ENCODE peak calls at places on chromosomes 16 and 17, in five cellular contexts. E is omental fat pad; I is caudate nucleus; A is activated naive CD4-positive, alpha-beta T cell; Q is cardiac fibroblast. L is an unnamed sample.
A peak's percentile ranks its signal among the peaks of the same experiment; 100 is the strongest.

GRCh38 chr17:31571124-31571892 is 179.8 kb downstream of the RAB11FIP4 start:
- DNase-seq in Q (peak; percentile 98), I (no peak), E (peak; percentile 71), A (no peak), L (peak; percentile 94)

GRCh38 chr16:56336711-56337110 is 88.6 kb downstream of the AMFR start:
- DNase-seq in Q (no peak), A (no peak), E (no peak), I (no peak), L (no peak)

GRCh38 chr16:49596119-49596518 is 222.5 kb downstream of the C16orf78 start:
- DNase-seq in E (no peak), I (no peak), Q (peak; percentile 56), A (no peak), L (no peak)

GRCh38 chr16:87789437-87790277 is 23.9 kb upstream of the KLHDC4 start:
- DNase-seq in A (no peak), Q (peak; percentile 51), I (no peak), E (no peak), L (peak; percentile 62)

GRCh38 chr17:79002796-79003593 is 6.6 kb downstream of the CANT1 start:
- DNase-seq in A (no peak), I (no peak), E (peak; percentile 7), Q (no peak), L (peak; percentile 79)

GRCh38 chr17:67718325-67718941 is 697 bp downstream of the NOL11 start:
- DNase-seq in E (no peak), A (no peak), I (no peak), Q (peak; percentile 32), L (no peak)

GRCh38 chr17:47223007-47223406 is 13.9 kb downstream of the MYL4 start:
- DNase-seq in I (no peak), A (no peak), E (no peak), Q (no peak), L (peak; percentile 62)

GRCh38 chr17:73118876-73119485 is 26.5 kb upstream of the SLC39A11 start:
- DNase-seq in I (no peak), E (no peak), Q (no peak), A (no peak), L (no peak)